ENCODE peak calls at places on chromosomes 12 and 14, in ten cellular contexts. One of them, this sample, is unnamed.

GRCh38 chr12:51421266-51421884 is 3.3 kb upstream of the SLC4A8 start:
- DNase-seq in HFFc6: peak
- DNase-seq in GM03348: peak
- DNase-seq in M059J: peak
- DNase-seq in COLO829: peak
- DNase-seq in mesothelial cell of epicardium: no peak
- DNase-seq in GDM1: peak
- DNase-seq in nucleus accumbens: peak
- DNase-seq in non-pigmented ciliary epithelial cell: peak
- DNase-seq in effector memory CD8-positive, alpha-beta T cell: peak
- DNase-seq in this sample: peak

GRCh38 chr14:38285962-38286361 is 30.1 kb upstream of the CLEC14A start:
- DNase-seq in COLO829: no peak
- DNase-seq in nucleus accumbens: no peak
- DNase-seq in mesothelial cell of epicardium: no peak
- DNase-seq in M059J: no peak
- DNase-seq in GDM1: no peak
- DNase-seq in HFFc6: no peak
- DNase-seq in GM03348: no peak
- DNase-seq in effector memory CD8-positive, alpha-beta T cell: no peak
- DNase-seq in non-pigmented ciliary epithelial cell: no peak
- DNase-seq in this sample: no peak

GRCh38 chr14:94681300-94682060 is 69.3 kb downstream of the SERPINA3 start:
- DNase-seq in non-pigmented ciliary epithelial cell: no peak
- DNase-seq in GM03348: peak
- DNase-seq in COLO829: peak
- DNase-seq in mesothelial cell of epicardium: no peak
- DNase-seq in effector memory CD8-positive, alpha-beta T cell: no peak
- DNase-seq in GDM1: no peak
- DNase-seq in HFFc6: no peak
- DNase-seq in M059J: peak
- DNase-seq in nucleus accumbens: no peak
- DNase-seq in this sample: no peak

GRCh38 chr12:57755454-57756372 is 810 bp downstream of the MARCHF9 start:
- DNase-seq in COLO829: no peak
- DNase-seq in non-pigmented ciliary epithelial cell: no peak
- DNase-seq in M059J: no peak
- DNase-seq in nucleus accumbens: peak
- DNase-seq in GM03348: no peak
- DNase-seq in effector memory CD8-positive, alpha-beta T cell: peak
- DNase-seq in mesothelial cell of epicardium: no peak
- DNase-seq in GDM1: no peak
- DNase-seq in HFFc6: no peak
- DNase-seq in this sample: no peak

GRCh38 chr14:103058209-103059055 is 1.1 kb upstream of the CDC42BPB start:
- DNase-seq in mesothelial cell of epicardium: no peak
- DNase-seq in GM03348: no peak
- DNase-seq in M059J: no peak
- DNase-seq in non-pigmented ciliary epithelial cell: no peak
- DNase-seq in COLO829: no peak
- DNase-seq in effector memory CD8-positive, alpha-beta T cell: no peak
- DNase-seq in HFFc6: no peak
- DNase-seq in GDM1: no peak
- DNase-seq in nucleus accumbens: no peak
- DNase-seq in this sample: no peak

GRCh38 chr14:24349742-24350141 is 10.0 kb upstream of the RIPK3 start:
- DNase-seq in HFFc6: no peak
- DNase-seq in M059J: no peak
- DNase-seq in non-pigmented ciliary epithelial cell: no peak
- DNase-seq in GM03348: no peak
- DNase-seq in effector memory CD8-positive, alpha-beta T cell: no peak
- DNase-seq in nucleus accumbens: no peak
- DNase-seq in mesothelial cell of epicardium: no peak
- DNase-seq in GDM1: no peak
- DNase-seq in COLO829: no peak
- DNase-seq in this sample: no peak

GRCh38 chr14:21525571-21525970 is 575 bp downstream of the SALL2 start:
- DNase-seq in effector memory CD8-positive, alpha-beta T cell: no peak
- DNase-seq in GM03348: no peak
- DNase-seq in non-pigmented ciliary epithelial cell: no peak
- DNase-seq in GDM1: no peak
- DNase-seq in mesothelial cell of epicardium: no peak
- DNase-seq in nucleus accumbens: peak
- DNase-seq in M059J: no peak
- DNase-seq in HFFc6: no peak
- DNase-seq in COLO829: no peak
- DNase-seq in this sample: peak

GRCh38 chr12:123109319-123109772 is 41.5 kb downstream of the PITPNM2 start:
- DNase-seq in nucleus accumbens: peak
- DNase-seq in HFFc6: no peak
- DNase-seq in GM03348: no peak
- DNase-seq in COLO829: no peak
- DNase-seq in GDM1: no peak
- DNase-seq in non-pigmented ciliary epithelial cell: no peak
- DNase-seq in effector memory CD8-positive, alpha-beta T cell: no peak
- DNase-seq in mesothelial cell of epicardium: no peak
- DNase-seq in M059J: no peak
- DNase-seq in this sample: no peak

GRCh38 chr12:53623526-53623925 is 2.7 kb downstream of the ATF7 start:
- DNase-seq in COLO829: peak
- DNase-seq in nucleus accumbens: no peak
- DNase-seq in effector memory CD8-positive, alpha-beta T cell: no peak
- DNase-seq in M059J: peak
- DNase-seq in non-pigmented ciliary epithelial cell: no peak
- DNase-seq in GM03348: peak
- DNase-seq in GDM1: no peak
- DNase-seq in HFFc6: no peak
- DNase-seq in mesothelial cell of epicardium: no peak
- DNase-seq in this sample: no peak

GRCh38 chr14:103686831-103687485 is 28.3 kb downstream of the XRCC3 start:
- DNase-seq in non-pigmented ciliary epithelial cell: no peak
- DNase-seq in mesothelial cell of epicardium: no peak
- DNase-seq in COLO829: no peak
- DNase-seq in effector memory CD8-positive, alpha-beta T cell: no peak
- DNase-seq in M059J: no peak
- DNase-seq in GM03348: no peak
- DNase-seq in GDM1: no peak
- DNase-seq in HFFc6: no peak
- DNase-seq in nucleus accumbens: no peak
- DNase-seq in this sample: no peak

GRCh38 chr14:22668417-22668816 is 24.3 kb upstream of the OR6J1 start:
- DNase-seq in HFFc6: peak
- DNase-seq in GM03348: peak
- DNase-seq in M059J: peak
- DNase-seq in effector memory CD8-positive, alpha-beta T cell: no peak
- DNase-seq in nucleus accumbens: no peak
- DNase-seq in non-pigmented ciliary epithelial cell: no peak
- DNase-seq in COLO829: peak
- DNase-seq in GDM1: no peak
- DNase-seq in mesothelial cell of epicardium: no peak
- DNase-seq in this sample: no peak

GRCh38 chr12:82665142-82665923 is 21.4 kb upstream of the TMTC2 start:
- DNase-seq in M059J: no peak
- DNase-seq in nucleus accumbens: no peak
- DNase-seq in COLO829: no peak
- DNase-seq in HFFc6: no peak
- DNase-seq in mesothelial cell of epicardium: no peak
- DNase-seq in GDM1: no peak
- DNase-seq in GM03348: no peak
- DNase-seq in effector memory CD8-positive, alpha-beta T cell: no peak
- DNase-seq in non-pigmented ciliary epithelial cell: no peak
- DNase-seq in this sample: no peak

GRCh38 chr12:106804668-106805067 is 30.2 kb downstream of the RIC8B start:
- DNase-seq in GDM1: no peak
- DNase-seq in M059J: no peak
- DNase-seq in mesothelial cell of epicardium: no peak
- DNase-seq in nucleus accumbens: no peak
- DNase-seq in GM03348: no peak
- DNase-seq in non-pigmented ciliary epithelial cell: no peak
- DNase-seq in effector memory CD8-positive, alpha-beta T cell: no peak
- DNase-seq in HFFc6: no peak
- DNase-seq in COLO829: no peak
- DNase-seq in this sample: no peak

GRCh38 chr12:131852551-131853299 is 24.5 kb downstream of the MMP17 start:
- DNase-seq in COLO829: no peak
- DNase-seq in nucleus accumbens: no peak
- DNase-seq in non-pigmented ciliary epithelial cell: no peak
- DNase-seq in GM03348: no peak
- DNase-seq in M059J: peak
- DNase-seq in mesothelial cell of epicardium: no peak
- DNase-seq in HFFc6: no peak
- DNase-seq in GDM1: no peak
- DNase-seq in effector memory CD8-positive, alpha-beta T cell: no peak
- DNase-seq in this sample: no peak

GRCh38 chr12:6647083-6647604 is at the start of gene ACRBP:
- DNase-seq in nucleus accumbens: peak
- DNase-seq in GM03348: peak
- DNase-seq in M059J: no peak
- DNase-seq in HFFc6: no peak
- DNase-seq in non-pigmented ciliary epithelial cell: no peak
- DNase-seq in mesothelial cell of epicardium: peak
- DNase-seq in COLO829: no peak
- DNase-seq in effector memory CD8-positive, alpha-beta T cell: no peak
- DNase-seq in GDM1: no peak
- DNase-seq in this sample: no peak

GRCh38 chr14:104820669-104821228 is 19.8 kb downstream of the ZBTB42 start:
- DNase-seq in HFFc6: peak
- DNase-seq in nucleus accumbens: peak
- DNase-seq in effector memory CD8-positive, alpha-beta T cell: no peak
- DNase-seq in non-pigmented ciliary epithelial cell: no peak
- DNase-seq in COLO829: no peak
- DNase-seq in mesothelial cell of epicardium: no peak
- DNase-seq in GM03348: peak
- DNase-seq in GDM1: no peak
- DNase-seq in M059J: no peak
- DNase-seq in this sample: no peak

GRCh38 chr14:100246809-100247428 is 8.0 kb downstream of the YY1 start:
- DNase-seq in nucleus accumbens: no peak
- DNase-seq in mesothelial cell of epicardium: no peak
- DNase-seq in HFFc6: peak
- DNase-seq in GDM1: no peak
- DNase-seq in effector memory CD8-positive, alpha-beta T cell: no peak
- DNase-seq in M059J: peak
- DNase-seq in non-pigmented ciliary epithelial cell: no peak
- DNase-seq in COLO829: peak
- DNase-seq in GM03348: peak
- DNase-seq in this sample: peak

GRCh38 chr12:115043079-115043478 is 359.1 kb upstream of the TBX3 start:
- DNase-seq in M059J: no peak
- DNase-seq in non-pigmented ciliary epithelial cell: no peak
- DNase-seq in GM03348: no peak
- DNase-seq in COLO829: no peak
- DNase-seq in effector memory CD8-positive, alpha-beta T cell: no peak
- DNase-seq in HFFc6: no peak
- DNase-seq in nucleus accumbens: no peak
- DNase-seq in mesothelial cell of epicardium: no peak
- DNase-seq in GDM1: no peak
- DNase-seq in this sample: no peak

GRCh38 chr12:39905152-39905551 is 200.7 kb downstream of the SLC2A13 start:
- DNase-seq in effector memory CD8-positive, alpha-beta T cell: no peak
- DNase-seq in COLO829: no peak
- DNase-seq in GDM1: no peak
- DNase-seq in nucleus accumbens: peak
- DNase-seq in non-pigmented ciliary epithelial cell: no peak
- DNase-seq in M059J: peak
- DNase-seq in mesothelial cell of epicardium: no peak
- DNase-seq in HFFc6: peak
- DNase-seq in GM03348: peak
- DNase-seq in this sample: no peak

GRCh38 chr14:77867476-77867875 is 67.6 kb downstream of the ADCK1 start:
- DNase-seq in COLO829: no peak
- DNase-seq in nucleus accumbens: no peak
- DNase-seq in HFFc6: no peak
- DNase-seq in effector memory CD8-positive, alpha-beta T cell: no peak
- DNase-seq in GDM1: no peak
- DNase-seq in non-pigmented ciliary epithelial cell: no peak
- DNase-seq in M059J: no peak
- DNase-seq in GM03348: no peak
- DNase-seq in mesothelial cell of epicardium: no peak
- DNase-seq in this sample: no peak

GRCh38 chr14:60485600-60486251 is at the start of gene C14orf39:
- DNase-seq in effector memory CD8-positive, alpha-beta T cell: no peak
- DNase-seq in mesothelial cell of epicardium: peak
- DNase-seq in nucleus accumbens: no peak
- DNase-seq in GM03348: peak
- DNase-seq in GDM1: no peak
- DNase-seq in COLO829: no peak
- DNase-seq in M059J: no peak
- DNase-seq in HFFc6: no peak
- DNase-seq in non-pigmented ciliary epithelial cell: no peak
- DNase-seq in this sample: no peak

GRCh38 chr12:120453977-120454376 is 7.7 kb downstream of the GATC start:
- DNase-seq in non-pigmented ciliary epithelial cell: no peak
- DNase-seq in GDM1: no peak
- DNase-seq in M059J: peak
- DNase-seq in GM03348: peak
- DNase-seq in mesothelial cell of epicardium: no peak
- DNase-seq in HFFc6: no peak
- DNase-seq in effector memory CD8-positive, alpha-beta T cell: no peak
- DNase-seq in nucleus accumbens: no peak
- DNase-seq in COLO829: peak
- DNase-seq in this sample: peak

GRCh38 chr12:3967556-3968160 is 94.5 kb upstream of the PARP11 start:
- DNase-seq in COLO829: no peak
- DNase-seq in effector memory CD8-positive, alpha-beta T cell: no peak
- DNase-seq in nucleus accumbens: no peak
- DNase-seq in GDM1: no peak
- DNase-seq in M059J: no peak
- DNase-seq in GM03348: no peak
- DNase-seq in non-pigmented ciliary epithelial cell: no peak
- DNase-seq in HFFc6: no peak
- DNase-seq in mesothelial cell of epicardium: no peak
- DNase-seq in this sample: no peak

This sample was measured in NCI-H510A treated with DMSO at 0.1 percent for 48 hours.